ENCODE peak calls at places on chromosome 1, in seven cellular contexts. B is endothelial cell of umbilical vein, H is spleen, P is upper lobe of left lung, D is prostate gland, O is GM23338, C is breast epithelium. S is an unnamed sample.
A peak's percentile ranks its signal among the peaks of the same experiment; 100 is the strongest.

GRCh38 chr1:93631626-93632365 is 49.8 kb downstream of the BCAR3 start:
- DNase-seq in B (no peak), C (no peak), P (no peak), D (no peak), H (no peak), O (no peak), S (no peak)

GRCh38 chr1:218865591-218865990 is 308.1 kb upstream of the LYPLAL1 start:
- DNase-seq in P (no peak), H (no peak), C (no peak), B (peak; percentile 20), O (no peak), D (no peak), S (no peak)

GRCh38 chr1:30977511-30977910 is 69.0 kb upstream of the SDC3 start:
- DNase-seq in P (no peak), C (no peak), H (no peak), D (no peak), B (no peak), O (no peak), S (no peak)

GRCh38 chr1:17307946-17308345 is at the start of gene PADI4:
- DNase-seq in C (no peak), O (no peak), B (no peak), H (peak; percentile 90), P (peak; percentile 74), D (no peak), S (no peak)

GRCh38 chr1:88224940-88225339 is 459.1 kb upstream of the PKN2 start:
- DNase-seq in D (no peak), B (no peak), C (no peak), P (no peak), O (no peak), H (no peak), S (no peak)

GRCh38 chr1:169890761-169891538 is 2.7 kb downstream of the SCYL3 start:
- DNase-seq in C (no peak), H (no peak), P (peak; percentile 44), B (peak; percentile 26), D (peak; percentile 88), O (peak; percentile 16), S (no peak)

GRCh38 chr1:41394918-41395598 is 33.8 kb downstream of the FOXO6 start:
- DNase-seq in B (no peak), O (peak; percentile 93), H (no peak), P (no peak), C (no peak), D (no peak), S (no peak)

GRCh38 chr1:168613689-168614655 is 37.6 kb downstream of the XCL1 start:
- DNase-seq in H (no peak), O (no peak), P (no peak), B (no peak), C (no peak), D (no peak), S (peak; percentile 86)

GRCh38 chr1:86084998-86085397 is 71.6 kb downstream of the COL24A1 start:
- DNase-seq in D (no peak), P (no peak), H (no peak), C (no peak), O (no peak), B (no peak), S (no peak)

GRCh38 chr1:33784876-33785275 is 79.0 kb upstream of the HMGB4 start:
- DNase-seq in D (no peak), H (no peak), B (no peak), O (no peak), P (no peak), C (no peak), S (no peak)

GRCh38 chr1:48414264-48414663 is 57.7 kb downstream of the SPATA6 start:
- DNase-seq in H (no peak), C (no peak), P (no peak), D (no peak), B (no peak), O (peak; percentile 4), S (no peak)

GRCh38 chr1:211099393-211099792 is 34.6 kb downstream of the KCNH1 start:
- DNase-seq in C (no peak), O (no peak), D (no peak), B (no peak), H (no peak), P (no peak), S (peak; percentile 91)

GRCh38 chr1:112761714-112762480 is 46.8 kb upstream of the PPM1J start:
- DNase-seq in H (no peak), D (no peak), P (no peak), C (no peak), O (no peak), B (no peak), S (no peak)

GRCh38 chr1:245225267-245225666 is 70.5 kb downstream of the KIF26B start:
- DNase-seq in P (no peak), C (no peak), O (no peak), B (no peak), H (no peak), D (no peak), S (no peak)

GRCh38 chr1:5632226-5632625 is 360.0 kb downstream of the NPHP4 start:
- DNase-seq in H (no peak), B (no peak), C (no peak), D (no peak), P (no peak), O (no peak), S (peak; percentile 60)

GRCh38 chr1:98056781-98057180 is 135.9 kb upstream of the DPYD start:
- DNase-seq in H (no peak), O (no peak), C (no peak), B (no peak), D (no peak), P (no peak), S (no peak)

GRCh38 chr1:98055457-98055856 is 134.6 kb upstream of the DPYD start:
- DNase-seq in O (no peak), P (no peak), C (no peak), H (no peak), B (no peak), D (no peak), S (no peak)

GRCh38 chr1:98053471-98054366 is 132.9 kb upstream of the DPYD start:
- DNase-seq in B (peak; percentile 85), P (peak; percentile 46), C (no peak), D (peak; percentile 17), H (peak; percentile 92), O (peak; percentile 88), S (no peak)

GRCh38 chr1:98054367-98054701 is 133.5 kb upstream of the DPYD start:
- DNase-seq in C (no peak), D (no peak), O (no peak), H (no peak), P (no peak), B (no peak), S (no peak)

DNA sequence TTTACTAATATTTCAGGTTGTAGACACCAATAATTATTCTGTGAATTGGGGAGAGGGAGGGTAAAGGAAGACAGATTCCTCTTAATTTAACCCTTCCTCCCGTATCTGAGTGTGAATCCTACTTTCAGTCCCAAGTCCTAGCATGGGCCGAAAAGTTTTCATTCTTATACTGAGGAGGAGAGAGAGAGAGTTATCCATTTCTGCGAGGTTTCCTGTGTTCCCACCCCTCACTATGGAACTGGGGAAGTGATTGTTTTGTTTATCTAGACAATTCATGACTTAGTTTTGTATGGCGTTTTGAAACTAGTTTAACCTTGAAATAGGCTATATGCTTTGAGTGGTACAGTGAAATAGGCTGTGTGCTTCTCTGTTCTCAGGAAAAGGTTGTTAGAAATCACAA is 134.0 kb upstream of the DPYD start:
- DNase-seq in D (no peak), O (no peak), H (no peak), P (no peak), B (peak; percentile 73), C (no peak), S (no peak)
- TF ChIP-seq POLR2AphosphoS5 in D (no peak), O (no peak), H (no peak), P (no peak), B (no peak), C (no peak), S (no peak)

GRCh38 chr1:68293122-68293521 is 60.8 kb upstream of the WLS start:
- DNase-seq in O (peak; percentile 35), P (no peak), C (no peak), H (no peak), D (no peak), B (peak; percentile 5), S (no peak)
- H3K4me3 ChIP-seq in O (peak overlapping the region; percentile 46), P (no peak overlapping the region), C (no peak overlapping the region), H (no peak overlapping the region), D (no peak overlapping the region), B (no peak overlapping the region), S (peak overlapping the region; percentile 19)

GRCh38 chr1:26970810-26971209 is 10.5 kb upstream of the KDF1 start:
- DNase-seq in B (no peak), O (no peak), P (no peak), H (no peak), D (peak; percentile 35), C (no peak), S (no peak)
- H3K27ac ChIP-seq in B (no peak overlapping the region), O (no peak overlapping the region), P (no peak overlapping the region), H (no peak overlapping the region), D (no peak overlapping the region), C (no peak overlapping the region), S (no peak overlapping the region)

GRCh38 chr1:227729881-227730629 is 5.0 kb downstream of the JMJD4 start:
- DNase-seq in O (peak; percentile 84), H (no peak), B (peak; percentile 47), D (no peak), C (no peak), P (no peak), S (no peak)
- TF ChIP-seq POLR2AphosphoS5 in O (no peak), H (no peak), B (no peak), D (no peak), C (no peak), P (no peak), S (peak; percentile 25)

GRCh38 chr1:2479618-2480017 is 3.5 kb downstream of the PLCH2 start:
- DNase-seq in C (no peak), H (no peak), O (no peak), P (no peak), D (no peak), B (no peak), S (no peak)

GRCh38 chr1:2476066-2476999 is at the start of gene PLCH2:
- DNase-seq in D (no peak), B (no peak), P (no peak), O (no peak), C (no peak), H (no peak), S (no peak)

GRCh38 chr1:2479186-2479585 is 3.1 kb downstream of the PLCH2 start:
- DNase-seq in P (no peak), B (no peak), D (no peak), O (no peak), H (no peak), C (no peak), S (no peak)

GRCh38 chr1:2477309-2477708 is 1.2 kb downstream of the PLCH2 start:
- DNase-seq in H (no peak), D (no peak), P (no peak), C (no peak), B (no peak), O (no peak), S (no peak)

DNA sequence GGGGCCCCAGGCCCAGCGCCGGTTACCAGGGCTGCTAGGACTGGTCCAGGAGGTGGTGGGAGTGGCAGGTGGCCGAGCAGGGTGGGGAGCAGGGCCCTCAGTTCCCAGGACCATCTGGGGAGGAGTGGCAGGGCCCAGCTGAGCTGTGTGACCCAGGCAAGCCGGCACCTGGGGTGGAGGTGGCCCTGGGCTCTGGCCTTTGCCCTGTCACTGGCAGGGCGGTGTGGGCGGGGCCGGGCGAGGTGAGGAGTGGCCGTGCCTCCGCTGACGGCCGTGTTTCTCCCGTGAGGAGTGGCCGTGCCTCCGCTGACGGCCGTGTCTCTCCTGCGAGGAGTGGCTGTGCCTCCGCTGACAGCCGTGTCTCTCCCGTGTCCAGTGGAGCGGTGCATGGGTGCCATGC is 2.0 kb downstream of the PLCH2 start:
- DNase-seq in B (no peak), C (no peak), H (no peak), O (no peak), D (no peak), P (no peak), S (no peak)
- H3K4me3 ChIP-seq in B (no peak overlapping the region), C (no peak overlapping the region), H (no peak overlapping the region), O (no peak overlapping the region), D (no peak overlapping the region), P (no peak overlapping the region), S (no peak overlapping the region)